ENCODE peak calls at places on chromosomes 7 and 10, in ten cellular contexts. H is OCI-LY7, U is transverse colon, S is heart right ventricle, P is foreskin fibroblast, W is dorsolateral prefrontal cortex, I is endothelial cell, V is MCF 10A, Z is brain microvascular endothelial cell, L is B cell. M is an unnamed sample.

GRCh38 chr10:30538086-30538485 is 91.5 kb downstream of the LYZL2 start:
- DNase-seq in S (no peak), L (no peak), W (no peak), Z (peak), H (no peak), U (no peak), I (no peak), V (peak), P (no peak), M (no peak)

GRCh38 chr7:25846722-25847121 is 305.3 kb upstream of the NFE2L3 start:
- DNase-seq in U (peak), L (no peak), Z (peak), H (no peak), I (no peak), P (peak), V (peak), W (peak), S (peak), M (no peak)

GRCh38 chr10:29948971-29949370 is 110.4 kb downstream of the JCAD start:
- DNase-seq in I (no peak), V (peak), S (no peak), Z (peak), W (no peak), H (no peak), U (no peak), P (no peak), L (no peak), M (peak)

GRCh38 chr10:88781206-88781605 is 21.3 kb upstream of the LIPM start:
- DNase-seq in U (no peak), H (no peak), L (no peak), V (peak), W (no peak), I (no peak), Z (no peak), S (no peak), P (no peak), M (no peak)

GRCh38 chr10:97399843-97400545 is 1.1 kb downstream of the RRP12 start:
- DNase-seq in P (peak), Z (peak), H (peak), S (peak), W (no peak), L (peak), U (peak), V (peak), I (no peak), M (peak)

GRCh38 chr7:89023146-89023545 is 227.6 kb upstream of the TEX47 start:
- DNase-seq in P (no peak), Z (no peak), S (no peak), V (no peak), U (no peak), I (no peak), L (no peak), W (no peak), H (no peak), M (no peak)

GRCh38 chr10:98088186-98088971 is 46.1 kb upstream of the R3HCC1L start:
- DNase-seq in P (no peak), S (peak), H (no peak), I (no peak), U (no peak), L (no peak), V (peak), W (no peak), Z (no peak), M (no peak)

GRCh38 chr7:96548664-96549063 is 161.0 kb downstream of the SEM1 start:
- DNase-seq in P (no peak), Z (no peak), U (no peak), L (no peak), I (no peak), H (no peak), S (no peak), W (no peak), V (peak), M (no peak)

GRCh38 chr10:100019824-100020160 is 10.0 kb upstream of the DNMBP start:
- DNase-seq in P (peak), U (no peak), W (no peak), I (no peak), L (no peak), S (no peak), V (no peak), H (peak), Z (no peak), M (no peak)

GRCh38 chr10:119131512-119132240 is 27.8 kb downstream of the DENND10 start:
- DNase-seq in V (peak), Z (no peak), H (peak), W (no peak), S (no peak), L (peak), P (peak), I (no peak), U (no peak), M (no peak)

GRCh38 chr10:54797636-54798395 is 3.2 kb downstream of the PCDH15 start:
- DNase-seq in H (no peak), Z (no peak), P (peak), L (no peak), I (no peak), S (no peak), W (no peak), V (peak), U (no peak), M (no peak)

GRCh38 chr10:60778214-60778977 is at the start of gene CDK1:
- DNase-seq in L (peak), P (peak), W (peak), I (peak), H (peak), U (peak), S (peak), Z (peak), V (peak), M (peak)

GRCh38 chr7:78607099-78607498 is 808.5 kb downstream of the PHTF2 start:
- DNase-seq in W (no peak), U (no peak), I (peak), L (no peak), S (no peak), P (peak), H (peak), V (peak), Z (peak), M (no peak)

GRCh38 chr7:155969192-155969929 is 157.1 kb upstream of the SHH start:
- DNase-seq in P (no peak), V (no peak), L (no peak), I (no peak), S (no peak), W (no peak), U (no peak), Z (no peak), H (no peak), M (no peak)

GRCh38 chr10:36351159-36351558 is 709.1 kb upstream of the FZD8 start:
- DNase-seq in P (no peak), Z (no peak), U (no peak), L (no peak), I (no peak), S (no peak), V (no peak), W (no peak), H (no peak), M (no peak)

GRCh38 chr7:123615344-123615743 is 13.7 kb downstream of the ASB15 start:
- DNase-seq in W (no peak), H (no peak), I (no peak), L (no peak), U (no peak), V (no peak), S (no peak), Z (peak), P (peak), M (peak)

GRCh38 chr7:107659666-107660065 is 962 bp upstream of the SLC26A4 start:
- DNase-seq in W (no peak), I (no peak), S (no peak), Z (peak), L (peak), V (peak), H (no peak), P (peak), U (no peak), M (peak)

GRCh38 chr10:21797984-21798765 is 205.4 kb downstream of the DNAJC1 start:
- DNase-seq in L (no peak), W (no peak), H (no peak), P (no peak), I (no peak), S (no peak), Z (no peak), V (no peak), U (no peak), M (no peak)

GRCh38 chr7:36278069-36278766 is 111.4 kb upstream of the ANLN start:
- DNase-seq in I (no peak), H (no peak), L (no peak), V (no peak), P (no peak), Z (no peak), U (no peak), S (no peak), W (no peak), M (no peak)

GRCh38 chr7:67466109-67466508 is 469.5 kb downstream of the TYW1 start:
- DNase-seq in H (no peak), S (no peak), U (no peak), I (no peak), W (no peak), L (no peak), Z (no peak), V (no peak), P (no peak), M (no peak)

GRCh38 chr7:24943096-24943948 is 36.7 kb downstream of the OSBPL3 start:
- DNase-seq in L (no peak), S (no peak), U (no peak), P (peak), W (no peak), V (no peak), H (no peak), I (no peak), Z (no peak), M (peak)

GRCh38 chr7:929311-929711 is 25.2 kb downstream of the ADAP1 start:
- DNase-seq in H (no peak), W (no peak), U (peak), V (no peak), P (no peak), Z (no peak), L (peak), I (no peak), S (no peak), M (no peak)

GRCh38 chr7:40219917-40220316 is 85.1 kb downstream of the SUGCT start:
- DNase-seq in W (no peak), S (no peak), L (no peak), H (no peak), V (peak), Z (peak), I (no peak), P (peak), U (no peak), M (peak)

GRCh38 chr10:71860243-71861029 is 9.4 kb upstream of the PSAP start:
- DNase-seq in Z (peak), I (peak), U (peak), H (peak), P (peak), V (peak), W (peak), L (peak), S (peak), M (peak)

GRCh38 chr10:58921366-58921947 is 255.0 kb upstream of the PHYHIPL start:
- DNase-seq in L (no peak), P (peak), U (no peak), H (no peak), V (no peak), W (no peak), Z (no peak), S (no peak), I (no peak), M (no peak)

GRCh38 chr10:3761916-3762708 is 22.9 kb downstream of the KLF6 start:
- DNase-seq in I (no peak), P (no peak), S (no peak), U (no peak), H (no peak), V (peak), W (no peak), Z (no peak), L (no peak), M (no peak)

GRCh38 chr7:1086588-1087461 is 1.1 kb upstream of the GPER1 start:
- DNase-seq in U (peak), Z (peak), V (peak), W (peak), P (peak), L (peak), I (peak), H (peak), S (peak), M (peak)

GRCh38 chr10:22253578-22253882 is 35.7 kb upstream of the EBLN1 start:
- DNase-seq in S (peak), W (no peak), Z (no peak), H (no peak), I (peak), V (no peak), P (peak), U (peak), L (peak), M (no peak)

GRCh38 chr10:86295351-86295750 is 71.2 kb downstream of the GRID1 start:
- DNase-seq in U (no peak), H (no peak), P (no peak), V (no peak), S (no peak), I (no peak), W (no peak), Z (no peak), L (no peak), M (no peak)

GRCh38 chr10:3769511-3769910 is 15.5 kb downstream of the KLF6 start:
- DNase-seq in P (no peak), V (no peak), S (no peak), U (no peak), I (no peak), W (no peak), Z (no peak), H (no peak), L (no peak), M (no peak)

GRCh38 chr10:77082601-77083252 is 554.9 kb downstream of the KCNMA1 start:
- DNase-seq in H (no peak), Z (no peak), P (peak), S (no peak), L (no peak), W (no peak), V (no peak), I (peak), U (no peak), M (no peak)
- TF ChIP-seq CTCF in H (no peak), Z (peak), P (no peak), S (no peak), L (no peak), W (no peak), V (peak), I (peak), U (no peak), M (no peak)

DNA sequence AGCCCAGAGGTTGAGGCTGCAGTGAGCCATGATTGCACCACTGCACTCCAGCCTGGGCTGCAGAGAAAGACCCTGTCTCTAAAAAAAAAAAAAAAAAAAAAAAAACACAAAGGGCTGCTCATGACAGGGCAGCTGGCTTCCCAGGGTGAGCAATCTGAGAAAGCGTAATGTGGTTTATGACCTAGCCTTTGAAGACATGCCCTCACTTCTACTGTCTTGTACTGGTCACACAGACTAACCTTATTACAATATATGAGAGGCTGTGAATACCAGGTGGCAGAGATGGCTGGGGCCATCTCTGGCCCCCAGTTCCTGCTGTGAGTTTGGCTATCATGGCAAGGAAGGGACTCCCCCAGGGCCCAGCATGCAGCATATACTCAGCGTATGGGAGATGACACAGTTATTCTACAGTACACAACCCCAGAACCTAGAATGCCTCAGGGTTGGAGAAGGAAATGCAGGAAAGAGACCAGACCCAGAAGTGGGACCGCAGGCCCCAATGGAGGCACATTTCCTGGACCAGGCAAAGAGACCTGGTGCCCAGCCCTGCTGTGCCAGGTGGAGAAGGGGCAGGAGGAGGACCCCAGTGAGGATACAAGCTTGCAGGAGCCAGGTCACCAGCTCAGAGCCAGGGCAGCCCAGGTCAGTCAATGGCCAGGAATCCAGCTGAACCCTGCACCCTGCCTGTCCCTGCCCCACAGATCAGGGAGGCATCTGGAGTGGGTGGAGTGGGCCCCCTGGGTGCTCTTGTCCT is 26.3 kb downstream of the NPTX2 start:
- DNase-seq in W (no peak), S (no peak), P (no peak), Z (no peak), V (no peak), I (no peak), H (peak), L (no peak), U (no peak), M (no peak)
- TF ChIP-seq CTCF in W (no peak), S (no peak), P (no peak), Z (no peak), V (no peak), I (no peak), H (no peak), L (no peak), U (no peak), M (no peak)

DNA sequence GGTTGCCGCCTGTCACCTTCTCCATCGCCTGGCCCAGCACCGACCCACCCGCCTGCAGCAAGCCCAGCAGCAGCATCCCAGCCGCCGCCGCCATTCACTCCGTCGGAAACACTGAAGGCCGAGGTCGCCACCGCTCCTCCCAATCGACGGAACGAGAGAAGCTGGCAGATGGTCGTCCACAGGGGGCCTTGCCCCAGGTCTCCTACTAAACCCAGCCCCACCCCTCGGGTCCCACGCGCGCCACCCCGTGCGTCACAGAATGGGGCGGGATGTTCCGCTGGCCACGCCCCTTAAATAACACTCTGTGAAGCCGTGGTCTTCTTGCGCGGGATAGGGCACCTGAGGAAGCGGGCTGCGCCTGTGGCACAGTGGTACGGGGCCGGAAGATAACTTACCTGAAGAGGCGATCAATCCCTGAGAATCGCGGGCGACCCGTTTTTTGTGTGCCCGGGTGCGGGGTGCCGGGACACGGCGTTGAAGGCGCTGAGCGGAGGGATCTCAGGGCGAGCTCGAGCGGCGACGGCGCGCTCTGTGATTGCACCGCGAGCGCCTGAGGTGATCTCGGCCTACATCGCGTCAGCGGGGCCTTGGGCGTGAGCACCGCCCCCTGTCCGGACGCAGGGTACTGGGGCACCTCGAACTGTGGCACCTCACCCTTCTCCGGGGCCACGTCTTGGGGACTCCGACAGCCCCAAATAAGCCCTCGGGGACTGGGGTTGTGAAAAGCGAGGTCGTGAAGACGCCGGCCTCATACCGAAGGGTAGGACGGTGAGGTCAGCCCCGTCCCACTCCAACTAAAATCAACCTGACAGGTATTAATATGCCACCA is at the start of gene CYP51A1:
- DNase-seq in U (peak), H (peak), V (peak), P (peak), I (peak), S (peak), W (peak), Z (peak), L (peak), M (peak)
- TF ChIP-seq CTCF in U (no peak), H (peak), V (no peak), P (no peak), I (no peak), S (peak), W (no peak), Z (peak), L (no peak), M (peak)

GRCh38 chr7:75961194-75961593 is 33.2 kb downstream of the TMEM120A start:
- DNase-seq in H (peak), W (no peak), P (no peak), U (no peak), I (no peak), Z (no peak), V (no peak), L (no peak), S (no peak), M (no peak)
- TF ChIP-seq CTCF in H (peak), W (no peak), P (no peak), U (no peak), I (no peak), Z (peak), V (no peak), L (no peak), S (no peak), M (no peak)

GRCh38 chr10:133124357-133125211 is 35.4 kb upstream of the KNDC1 start:
- DNase-seq in H (no peak), S (no peak), Z (peak), I (peak), W (peak), U (peak), L (no peak), V (no peak), P (peak), M (no peak)
- TF ChIP-seq CTCF in H (no peak), S (peak), Z (peak), I (peak), W (peak), U (peak), L (no peak), V (no peak), P (peak), M (peak)

GRCh38 chr10:1632596-1632995 is 104.7 kb downstream of the ADARB2 start:
- DNase-seq in I (no peak), P (no peak), W (no peak), L (no peak), V (no peak), H (no peak), S (no peak), Z (no peak), U (no peak), M (no peak)
- TF ChIP-seq CTCF in I (no peak), P (no peak), W (no peak), L (no peak), V (no peak), H (no peak), S (no peak), Z (no peak), U (no peak), M (no peak)

GRCh38 chr10:107166378-107166777 is 1.9 kb upstream of the SORCS1 start:
- DNase-seq in V (no peak), W (no peak), S (no peak), L (no peak), P (no peak), I (no peak), H (no peak), U (no peak), Z (no peak), M (no peak)
- TF ChIP-seq CTCF in V (no peak), W (no peak), S (no peak), L (no peak), P (no peak), I (no peak), H (no peak), U (no peak), Z (no peak), M (no peak)

DNA sequence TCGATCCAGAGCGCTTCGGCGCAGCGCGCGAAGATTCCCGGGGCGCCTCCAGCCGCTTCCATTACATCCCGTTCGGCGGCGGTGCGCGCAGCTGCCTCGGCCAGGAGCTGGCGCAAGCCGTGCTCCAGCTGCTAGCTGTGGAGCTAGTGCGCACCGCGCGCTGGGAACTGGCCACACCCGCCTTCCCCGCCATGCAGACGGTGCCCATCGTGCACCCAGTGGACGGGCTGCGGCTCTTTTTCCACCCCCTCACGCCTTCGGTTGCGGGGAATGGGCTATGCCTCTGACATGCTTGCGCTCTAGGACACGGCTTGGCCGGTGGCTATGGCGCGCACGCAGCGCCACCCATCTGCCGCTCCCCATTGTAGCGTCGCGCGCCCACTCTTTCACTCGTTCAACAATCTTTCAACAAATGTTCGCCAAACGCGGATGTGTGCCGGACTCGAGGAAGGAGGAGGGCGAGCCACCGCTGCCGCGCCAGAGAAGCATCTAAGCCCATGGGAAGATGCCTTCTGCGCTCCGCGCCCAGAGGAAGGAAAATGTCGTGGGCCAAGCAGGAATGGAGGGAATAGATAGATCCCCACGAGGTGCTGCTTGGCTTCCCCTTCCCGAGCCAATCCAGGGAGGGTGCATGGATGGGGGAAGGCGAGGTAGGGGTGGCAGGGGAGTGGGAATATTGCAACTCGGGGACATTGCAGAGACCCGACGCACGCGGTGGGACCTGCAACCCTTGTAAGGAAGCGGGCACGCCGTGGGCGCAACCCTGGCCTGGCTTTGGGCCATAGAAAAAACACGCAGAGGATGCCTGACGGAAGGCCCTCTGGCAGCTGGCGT is 5.1 kb upstream of the CYP26A1 start:
- DNase-seq in P (peak), I (no peak), H (no peak), L (no peak), W (no peak), U (no peak), S (no peak), V (no peak), Z (no peak), M (no peak)
- TF ChIP-seq CTCF in P (no peak), I (no peak), H (no peak), L (no peak), W (peak), U (no peak), S (no peak), V (no peak), Z (peak), M (peak)